ENCODE peak calls at places on chromosomes 7 and 10, in seven cellular contexts. Y is A549, Z is breast epithelium, A is cardiac muscle cell, N is heart left ventricle, D is gastrocnemius medialis, I is colonic mucosa. J is an unnamed sample.

GRCh38 chr7:92205987-92206386 is 27.0 kb upstream of the LRRD1 start:
- DNase-seq in Z (no peak), I (no peak), D (no peak), Y (no peak), A (no peak), N (no peak), J (no peak)

GRCh38 chr7:139699640-139700504 is 77.9 kb downstream of the HIPK2 start:
- DNase-seq in Z (no peak), I (no peak), D (no peak), Y (peak), N (no peak), A (no peak), J (no peak)

GRCh38 chr10:11570751-11571150 is 40.7 kb downstream of the USP6NL start:
- DNase-seq in I (no peak), Y (no peak), N (no peak), Z (no peak), D (no peak), A (no peak), J (no peak)

GRCh38 chr10:15238553-15239335 is 70.3 kb upstream of the NMT2 start:
- DNase-seq in A (peak), D (no peak), Y (no peak), Z (no peak), N (no peak), I (no peak), J (no peak)

GRCh38 chr10:122236690-122237306 is 34.3 kb upstream of the BTBD16 start:
- DNase-seq in D (no peak), I (no peak), A (no peak), Z (no peak), Y (no peak), N (no peak), J (no peak)

GRCh38 chr10:7892146-7892545 is 73.8 kb downstream of the TAF3 start:
- DNase-seq in Y (no peak), A (peak), N (no peak), Z (no peak), D (no peak), I (no peak), J (no peak)

GRCh38 chr10:80493482-80494021 is 39.4 kb downstream of the TSPAN14 start:
- DNase-seq in A (peak), N (no peak), I (no peak), Z (no peak), Y (peak), D (no peak), J (no peak)

GRCh38 chr7:159086301-159086925 is 58.3 kb downstream of the VIPR2 start:
- DNase-seq in D (no peak), N (peak), Z (peak), Y (no peak), I (no peak), A (no peak), J (no peak)

GRCh38 chr7:7099584-7100014 is 82.7 kb upstream of the C1GALT1 start:
- DNase-seq in Z (peak), A (peak), Y (peak), I (peak), N (peak), D (peak), J (no peak)
- H3K4me3 ChIP-seq in Z (no peak), A (no peak), Y (no peak), I (no peak), N (no peak), D (no peak), J (no peak)

GRCh38 chr7:35007768-35008167 is 29.5 kb downstream of the DPY19L1 start:
- DNase-seq in I (no peak), A (no peak), N (no peak), D (no peak), Y (no peak), Z (no peak), J (no peak)

GRCh38 chr7:35004531-35005096 is 32.7 kb downstream of the DPY19L1 start:
- DNase-seq in Y (peak), I (no peak), D (no peak), Z (no peak), N (no peak), A (no peak), J (no peak)

GRCh38 chr7:35003679-35004278 is 33.5 kb downstream of the DPY19L1 start:
- DNase-seq in N (peak), Z (no peak), I (peak), D (no peak), A (peak), Y (peak), J (peak)
- H3K27ac ChIP-seq in N (peak), Z (no peak), I (peak), D (no peak), A (peak), Y (peak), J (no peak)

DNA sequence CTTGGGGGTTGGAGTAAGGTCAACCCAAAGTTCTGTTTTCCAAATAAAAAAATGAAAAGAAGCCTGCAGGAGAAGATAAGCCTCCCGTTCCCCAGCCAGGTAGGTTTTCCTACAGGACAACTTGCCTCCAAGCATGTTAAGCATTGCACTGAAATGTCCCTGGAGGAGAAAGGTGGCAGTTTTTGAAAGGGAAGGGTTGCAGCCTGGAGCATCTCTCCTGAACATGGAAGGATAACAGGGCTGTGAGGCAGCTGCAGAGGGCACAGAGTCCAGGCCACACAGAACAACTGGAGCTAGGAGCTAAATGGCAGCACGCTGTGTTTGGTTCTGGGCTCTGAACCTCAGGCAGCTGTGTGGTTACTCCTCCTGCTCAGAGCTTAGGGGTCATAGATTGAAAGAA is 452.9 kb downstream of the TCERG1L start:
- DNase-seq in Z (no peak), D (no peak), A (no peak), N (no peak), I (no peak), Y (no peak), J (no peak)
- TF ChIP-seq CTCF in Z (no peak), D (no peak), A (no peak), N (no peak), I (no peak), Y (no peak), J (no peak)

GRCh38 chr7:95545666-95546065 is 50.6 kb downstream of the PDK4 start:
- DNase-seq in N (no peak), D (no peak), A (no peak), I (no peak), Y (no peak), Z (no peak), J (no peak)

GRCh38 chr7:95543312-95543711 is 53.0 kb downstream of the PDK4 start:
- DNase-seq in I (no peak), Z (no peak), A (no peak), D (no peak), N (no peak), Y (no peak), J (no peak)

GRCh38 chr7:95546647-95547046 is 49.7 kb downstream of the PDK4 start:
- DNase-seq in I (no peak), Z (no peak), N (no peak), Y (no peak), D (no peak), A (no peak), J (no peak)

GRCh38 chr7:95544174-95544573 is 52.1 kb downstream of the PDK4 start:
- DNase-seq in Z (no peak), I (no peak), A (no peak), D (no peak), Y (no peak), N (no peak), J (no peak)

GRCh38 chr7:95545007-95545615 is 51.2 kb downstream of the PDK4 start:
- DNase-seq in D (peak), Y (peak), N (peak), Z (no peak), I (peak), A (peak), J (no peak)
- H3K4me3 ChIP-seq in D (peak), Y (peak), N (peak), Z (peak), I (no peak), A (no peak), J (peak)

GRCh38 chr7:96709381-96710228 is at the start of gene SEM1:
- DNase-seq in Z (peak), I (peak), D (peak), Y (peak), A (peak), N (peak), J (peak)

GRCh38 chr7:96713037-96713436 is 3.4 kb upstream of the SEM1 start:
- DNase-seq in I (no peak), Z (no peak), N (no peak), A (no peak), Y (no peak), D (no peak), J (no peak)

GRCh38 chr7:96707901-96708774 is 1.5 kb downstream of the SEM1 start:
- DNase-seq in N (no peak), Y (no peak), D (no peak), Z (no peak), A (no peak), I (no peak), J (no peak)

GRCh38 chr7:96710544-96710943 is 898 bp upstream of the SEM1 start:
- DNase-seq in A (no peak), Y (no peak), N (no peak), D (no peak), Z (no peak), I (no peak), J (no peak)

DNA sequence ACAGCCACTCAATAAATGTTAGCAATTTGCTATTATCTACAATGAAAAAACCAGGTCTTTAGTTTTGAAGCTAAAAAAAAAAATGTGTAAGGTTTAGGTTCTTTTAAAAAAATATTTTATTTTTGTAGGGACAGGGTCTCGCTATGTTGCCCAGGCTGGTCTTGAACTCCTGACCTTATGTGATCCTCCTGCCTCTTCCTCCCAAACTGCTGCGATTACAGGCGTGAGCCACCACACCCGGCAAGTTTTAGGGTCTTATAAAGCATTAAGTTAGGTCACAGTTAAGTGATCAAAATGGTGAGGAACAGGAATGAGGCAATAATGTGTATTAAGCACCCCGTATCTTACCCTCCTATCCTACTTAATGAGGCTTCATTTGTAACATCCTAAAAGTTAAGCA is 774 bp downstream of the SEM1 start:
- DNase-seq in A (no peak), D (no peak), Y (peak), N (no peak), Z (no peak), I (no peak), J (no peak)
- H3K27ac ChIP-seq in A (peak), D (peak), Y (peak), N (peak), Z (peak), I (peak), J (no peak)

DNA sequence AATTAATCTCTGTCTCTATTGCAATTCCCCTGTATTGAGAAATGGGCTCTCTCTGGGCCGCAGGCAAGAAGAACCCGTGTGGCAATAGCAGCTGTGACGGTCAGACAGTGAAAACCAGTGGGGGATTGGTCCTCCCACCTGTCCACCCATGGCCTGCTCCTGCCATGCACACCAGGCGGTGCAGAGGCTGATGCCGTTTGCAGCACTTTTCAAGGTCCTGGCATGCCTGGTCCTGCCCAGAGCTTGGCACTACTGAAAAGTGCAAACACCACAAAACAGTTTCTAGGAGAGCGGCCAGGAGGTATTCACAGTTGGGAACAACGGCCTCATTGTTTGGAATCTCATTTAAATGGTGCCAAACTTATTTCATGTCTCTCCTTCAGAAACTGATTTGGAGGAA is 41.5 kb downstream of the PSPH start:
- DNase-seq in N (no peak), D (no peak), Y (no peak), A (peak), I (peak), Z (peak), J (peak)
- TF ChIP-seq CTCF in N (no peak), D (no peak), Y (no peak), A (no peak), I (no peak), Z (no peak), J (no peak)

GRCh38 chr7:81211617-81212016 is 292.8 kb upstream of the SEMA3C start:
- DNase-seq in A (peak), Y (no peak), D (no peak), Z (no peak), I (no peak), N (no peak), J (no peak)
- H3K4me3 ChIP-seq in A (no peak), Y (no peak), D (no peak), Z (no peak), I (no peak), N (no peak), J (no peak)

GRCh38 chr10:86304436-86304835 is 62.2 kb downstream of the GRID1 start:
- DNase-seq in D (no peak), Z (peak), Y (no peak), N (no peak), I (no peak), A (no peak), J (no peak)
- H3K27ac ChIP-seq in D (no peak), Z (no peak), Y (no peak), N (no peak), I (no peak), A (no peak), J (no peak)